ENCODE peak calls at places on chromosomes 6 and 20, in five cellular contexts. E, Z, G, J and T are unnamed samples.

GRCh38 chr6:137358273-137358672 is 135.9 kb downstream of the OLIG3 start:
- DNase-seq in J (no peak), G (no peak), E (no peak), Z (no peak), T (no peak)

GRCh38 chr6:191487-192312 is 100.6 kb upstream of the DUSP22 start:
- DNase-seq in Z (no peak), J (no peak), G (no peak), E (no peak), T (no peak)

GRCh38 chr6:89464295-89464694 is 31.3 kb downstream of the ANKRD6 start:
- DNase-seq in Z (no peak), G (no peak), J (no peak), E (no peak), T (no peak)

GRCh38 chr6:63897459-63897858 is 261.9 kb downstream of the PHF3 start:
- DNase-seq in J (no peak), Z (no peak), G (no peak), E (no peak), T (no peak)

GRCh38 chr20:1427457-1428054 is 34.7 kb upstream of the FKBP1A start:
- DNase-seq in J (peak; percentile 62), G (no peak), E (no peak), Z (no peak), T (peak; percentile 17)

GRCh38 chr20:40807771-40808170 is 118.7 kb upstream of the MAFB start:
- DNase-seq in G (no peak), J (no peak), Z (no peak), E (no peak), T (no peak)

GRCh38 chr6:73249998-73250397 is 13.0 kb downstream of the KHDC1 start:
- DNase-seq in Z (no peak), J (no peak), G (no peak), E (no peak), T (no peak)

GRCh38 chr20:15011631-15012030 is 674.2 kb upstream of the FLRT3 start:
- DNase-seq in Z (no peak), G (no peak), J (no peak), E (no peak), T (no peak)

GRCh38 chr6:34696189-34696738 is 303 bp downstream of the ILRUN start:
- DNase-seq in E (peak; percentile 46), G (no peak), Z (no peak), J (no peak), T (peak; percentile 60)

GRCh38 chr6:24583463-24584389 is 62.3 kb downstream of the KIAA0319 start:
- DNase-seq in J (peak; percentile 81), Z (peak; percentile 20), G (peak; percentile 69), E (peak; percentile 69), T (peak; percentile 67)

GRCh38 chr6:117076076-117076475 is 189.3 kb upstream of the VGLL2 start:
- DNase-seq in G (no peak), Z (no peak), E (no peak), J (no peak), T (no peak)

GRCh38 chr6:142592876-142593275 is 291.1 kb downstream of the ADGRG6 start:
- DNase-seq in E (no peak), J (no peak), G (no peak), Z (no peak), T (no peak)

GRCh38 chr6:98944598-98945011 is 3.1 kb downstream of the FBXL4 start:
- DNase-seq in Z (no peak), E (no peak), J (no peak), G (no peak), T (peak; percentile 12)

GRCh38 chr20:14069796-14070195 is 74.5 kb downstream of the MACROD2 start:
- DNase-seq in Z (no peak), E (no peak), G (no peak), J (no peak), T (no peak)

GRCh38 chr20:37407573-37408002 is 61.6 kb downstream of the SRC start:
- DNase-seq in J (no peak), E (no peak), G (no peak), Z (no peak), T (no peak)

GRCh38 chr20:37404461-37404881 is 58.5 kb downstream of the SRC start:
- DNase-seq in Z (no peak), E (no peak), G (no peak), J (no peak), T (no peak)

GRCh38 chr20:37405351-37405897 is 59.5 kb downstream of the SRC start:
- DNase-seq in G (no peak), J (no peak), Z (no peak), E (no peak), T (no peak)

GRCh38 chr20:37407117-37407566 is 61.2 kb downstream of the SRC start:
- DNase-seq in Z (no peak), G (no peak), E (no peak), J (no peak), T (no peak)

DNA sequence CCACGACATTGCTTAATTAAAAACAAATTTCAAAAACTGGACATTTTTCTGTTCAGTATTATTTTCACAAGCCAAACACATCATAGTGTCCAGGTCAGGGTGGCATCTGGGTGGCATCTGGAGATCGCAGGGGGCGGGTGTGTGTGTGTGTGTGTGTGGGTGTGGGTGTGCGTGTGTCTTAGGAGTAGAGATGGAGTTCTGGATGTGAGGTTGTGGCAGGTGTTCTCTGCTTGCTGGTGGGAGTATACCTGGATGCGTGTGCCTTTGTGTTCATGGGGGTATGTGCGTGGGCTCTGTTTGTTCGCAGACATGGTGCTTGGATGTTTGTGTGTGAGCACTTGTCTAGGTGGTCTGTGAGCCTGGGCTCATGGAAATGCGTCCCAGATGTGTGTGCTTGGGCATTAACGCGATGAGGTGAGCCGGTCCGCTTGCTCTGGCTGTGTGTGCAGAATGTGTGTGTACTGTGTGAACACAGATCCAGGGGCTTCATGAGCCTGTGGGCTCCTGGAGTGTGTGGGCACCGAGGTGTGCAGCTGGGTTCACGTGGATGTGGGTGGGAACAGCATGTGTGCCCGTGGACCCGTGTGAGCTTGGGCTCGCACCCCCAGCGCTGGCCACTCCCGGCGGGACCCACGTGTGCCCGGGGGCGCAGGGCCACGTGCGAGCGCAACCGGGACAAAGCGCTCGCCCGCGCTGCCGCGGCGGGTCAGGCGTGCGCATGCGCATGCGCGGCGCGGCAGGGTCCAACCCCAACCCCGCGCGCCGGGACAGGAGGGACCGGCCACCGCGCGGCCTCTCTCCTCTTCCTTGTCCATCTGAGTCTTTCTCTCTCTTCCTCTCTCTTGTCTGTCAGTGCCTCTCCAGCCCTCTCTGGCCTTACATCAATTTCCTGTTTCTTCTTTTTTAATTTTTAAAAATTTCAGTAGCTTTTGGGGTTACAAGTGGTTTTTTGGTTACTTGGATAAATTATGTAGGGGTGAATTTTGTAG is 60.4 kb downstream of the SRC start:
- DNase-seq in E (peak; percentile 96), G (no peak), J (no peak), Z (no peak), T (peak; percentile 57)
- TF ChIP-seq POLR2A in E (peak; percentile 60), G (peak; percentile 81), J (peak; percentile 62), Z (peak; percentile 78), T (peak; percentile 71)

DNA sequence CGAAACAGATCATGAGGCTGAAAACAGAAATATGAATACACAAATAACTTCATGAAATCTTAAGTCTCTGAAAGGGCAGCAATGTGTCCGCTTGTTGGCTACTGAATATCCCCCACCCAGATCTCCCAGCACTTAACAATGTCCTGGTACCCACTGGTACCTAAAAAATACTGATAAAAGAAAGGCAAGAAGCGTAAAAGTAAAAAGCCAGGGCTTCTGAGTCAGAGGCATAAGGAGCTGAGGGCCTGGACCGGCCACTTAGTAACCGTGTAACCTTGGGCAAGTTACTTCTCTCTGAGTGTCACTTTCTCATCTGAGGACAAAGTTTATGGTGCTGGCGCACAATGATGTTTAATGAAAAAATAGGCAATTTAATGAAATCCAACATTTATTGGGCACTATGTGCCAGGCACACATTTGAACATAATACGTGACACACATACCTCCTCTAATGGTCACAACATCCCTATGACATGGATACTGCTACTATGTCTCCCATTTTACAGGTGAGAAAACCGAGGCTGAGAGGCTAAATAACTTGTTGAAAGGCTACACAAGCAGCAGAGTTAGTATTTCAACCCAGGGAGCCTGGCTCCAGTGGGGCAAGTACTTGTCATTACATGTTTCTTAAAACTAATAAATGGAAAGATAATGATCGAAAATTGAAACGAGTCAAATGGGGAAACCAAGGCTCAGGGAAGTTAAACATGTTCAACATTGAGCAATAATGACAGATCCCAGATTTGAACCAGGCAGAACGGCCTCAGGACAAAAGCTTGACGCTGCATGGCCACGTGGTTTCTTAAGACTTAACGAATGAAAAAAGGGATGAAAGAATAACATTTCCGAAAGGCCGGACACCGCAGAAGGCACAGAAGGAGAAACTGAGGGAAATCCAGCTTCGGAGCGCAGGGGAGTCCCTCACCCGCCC is 828 bp downstream of the TP53RK start:
- DNase-seq in E (no peak), Z (no peak), G (no peak), J (no peak), T (peak; percentile 72)
- TF ChIP-seq MAX in E (peak; percentile 65), Z (peak; percentile 69), G (peak; percentile 52), J (peak; percentile 48), T (peak; percentile 74)

DNA sequence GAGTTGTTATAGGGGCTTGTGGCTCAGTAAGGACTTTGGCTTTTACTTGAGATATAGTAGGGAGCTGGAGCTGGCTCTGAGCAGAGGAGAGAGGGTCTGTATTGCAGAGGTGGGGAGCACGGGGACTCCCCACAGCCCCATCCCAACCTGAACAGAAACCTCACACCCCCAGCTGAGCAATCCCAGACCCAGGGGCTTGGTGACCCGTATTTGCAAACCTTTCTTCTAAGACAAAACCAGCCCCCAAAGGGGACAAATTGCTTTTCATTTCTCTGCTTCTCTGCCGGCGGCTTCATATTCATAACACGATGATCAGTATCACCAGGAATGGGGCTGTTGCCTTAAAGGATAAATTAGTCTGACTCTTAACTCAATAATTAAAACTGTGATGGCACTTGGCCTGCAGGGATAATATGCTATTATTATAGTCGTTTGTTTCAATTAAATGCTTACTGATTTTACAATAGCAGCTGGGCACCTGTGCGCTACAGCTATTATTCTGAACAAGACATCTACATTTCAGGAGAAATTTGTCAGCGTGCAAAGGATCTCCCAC is 118.0 kb downstream of the TOX2 start:
- DNase-seq in Z (no peak), J (no peak), G (no peak), E (no peak), T (no peak)
- H2AFZ ChIP-seq in Z (no peak overlapping the region), J (no peak overlapping the region), G (no peak overlapping the region), E (no peak overlapping the region), T (no peak overlapping the region)

DNA sequence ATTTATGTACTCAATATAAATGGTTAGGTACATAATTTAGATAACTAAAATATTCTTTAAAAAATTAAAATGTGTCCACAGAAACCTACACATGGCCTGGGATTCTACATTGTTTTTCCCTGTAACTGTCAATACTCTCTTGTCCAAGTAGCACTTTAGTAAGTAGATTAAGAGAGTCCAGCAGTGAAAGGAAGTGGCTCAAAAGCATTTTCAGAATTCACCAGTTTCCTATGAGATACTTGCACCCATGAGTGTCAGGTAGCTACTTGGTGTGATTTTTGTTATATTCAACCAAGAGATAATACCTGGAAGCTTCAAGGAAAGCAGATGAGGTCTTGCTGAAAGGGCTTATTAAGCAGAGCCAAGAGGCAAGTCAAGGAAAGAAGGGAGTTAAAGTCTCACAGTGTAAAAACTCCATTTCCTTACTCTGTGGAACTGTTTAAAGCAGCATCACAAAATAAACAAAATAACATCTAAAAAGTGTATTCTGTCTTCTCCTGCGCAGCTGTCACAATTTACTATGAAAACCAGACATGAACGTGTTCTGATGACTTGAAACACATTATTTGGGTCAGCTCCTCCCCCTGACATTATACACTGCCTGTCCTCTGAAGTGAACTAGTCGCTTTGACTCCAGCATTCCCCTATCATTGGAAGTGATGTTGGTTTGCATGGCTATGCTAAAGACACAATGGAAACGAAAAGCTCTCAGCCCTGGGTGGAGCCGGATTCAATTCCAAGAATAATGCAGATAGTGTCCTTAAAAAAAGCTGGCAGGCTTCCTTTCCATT is 126.1 kb downstream of the FYN start:
- DNase-seq in E (no peak), Z (no peak), J (peak; percentile 37), G (no peak), T (peak; percentile 54)
- TF ChIP-seq POLR2A in E (no peak), Z (no peak), J (no peak), G (no peak), T (no peak)